ENCODE peak calls at places on chromosomes 11 and 22, in five cellular contexts. B is HFFc6; X is H9; V is CD4-positive, alpha-beta T cell; D is lower leg skin. C is an unnamed sample.
A peak's percentile ranks its signal among the peaks of the same experiment; 100 is the strongest.

GRCh38 chr11:75795276-75796090 is 19.5 kb upstream of the UVRAG start:
- DNase-seq in B (no peak), X (no peak), V (no peak), D (no peak), C (no peak)

GRCh38 chr22:42623301-42623751 is 8.6 kb upstream of the POLDIP3 start:
- DNase-seq in B (no peak), X (no peak), V (no peak), D (no peak), C (no peak)

GRCh38 chr11:77073328-77074001 is 6.7 kb downstream of the CAPN5 start:
- DNase-seq in B (peak; percentile 95), X (peak; percentile 18), V (no peak), D (peak; percentile 83), C (peak; percentile 60)

GRCh38 chr11:19652976-19653375 is 59.7 kb upstream of the NAV2 start:
- DNase-seq in B (no peak), X (no peak), V (no peak), D (no peak), C (no peak)

GRCh38 chr11:30018443-30018842 is 1.6 kb upstream of the KCNA4 start:
- DNase-seq in B (no peak), X (peak; percentile 32), V (no peak), D (no peak), C (peak; percentile 22)

GRCh38 chr22:40609216-40609615 is 27.3 kb downstream of the MRTFA start:
- DNase-seq in B (no peak), X (no peak), V (no peak), D (no peak), C (no peak)

GRCh38 chr11:118005224-118006152 is 19.3 kb downstream of the IL10RA start:
- DNase-seq in B (no peak), X (no peak), V (no peak), D (no peak), C (no peak)

GRCh38 chr22:41367680-41368542 is 13.8 kb upstream of the TEF start:
- DNase-seq in B (peak; percentile 34), X (peak; percentile 45), V (no peak), D (no peak), C (peak; percentile 45)

GRCh38 chr11:92886243-92886905 is 83.1 kb upstream of the MTNR1B start:
- DNase-seq in B (peak; percentile 43), X (no peak), V (no peak), D (no peak), C (peak; percentile 34)

GRCh38 chr22:49264696-49265095 is 563.0 kb downstream of the BRD1 start:
- DNase-seq in B (no peak), X (no peak), V (no peak), D (no peak), C (no peak)

GRCh38 chr11:103959279-103959930 is 77.0 kb upstream of the DDI1 start:
- DNase-seq in B (peak; percentile 38), X (no peak), V (no peak), D (no peak), C (no peak)

GRCh38 chr22:42519544-42520237 is at the start of gene RRP7A:
- DNase-seq in B (peak; percentile 68), X (peak; percentile 74), V (peak; percentile 85), D (no peak), C (peak; percentile 92)

GRCh38 chr11:116852261-116853125 is 15.1 kb upstream of the APOA1 start:
- DNase-seq in B (peak; percentile 90), X (no peak), V (no peak), D (no peak), C (no peak)

GRCh38 chr11:2428322-2428795 is 16.0 kb downstream of the TRPM5 start:
- DNase-seq in B (peak; percentile 34), X (peak; percentile 74), V (peak; percentile 88), D (peak; percentile 66), C (peak; percentile 87)

GRCh38 chr11:27296406-27296994 is 66.5 kb downstream of the CCDC34 start:
- DNase-seq in B (peak; percentile 61), X (no peak), V (no peak), D (no peak), C (no peak)

GRCh38 chr22:20115691-20116375 is at the start of gene RANBP1:
- DNase-seq in B (no peak), X (no peak), V (no peak), D (no peak), C (peak; percentile 14)

GRCh38 chr11:102157219-102157618 is 47.0 kb downstream of the YAP1 start:
- DNase-seq in B (no peak), X (no peak), V (no peak), D (peak; percentile 69), C (no peak)

GRCh38 chr11:126926376-126926791 is 74.2 kb downstream of the KIRREL3 start:
- DNase-seq in B (no peak), X (peak; percentile 20), V (no peak), D (no peak), C (no peak)

GRCh38 chr11:121762820-121763219 is 310.1 kb upstream of the SORL1-AS1 start:
- DNase-seq in B (no peak), X (peak; percentile 43), V (no peak), D (no peak), C (peak; percentile 28)

GRCh38 chr11:67415501-67416304 is at the start of gene CARNS1:
- DNase-seq in B (no peak), X (peak; percentile 76), V (no peak), D (no peak), C (no peak)

GRCh38 chr11:74069146-74070046 is 60.5 kb upstream of the UCP3 start:
- DNase-seq in B (peak; percentile 62), X (no peak), V (no peak), D (peak; percentile 15), C (no peak)

GRCh38 chr11:123653405-123653996 is 923 bp downstream of the SCN3B start:
- DNase-seq in B (no peak), X (no peak), V (no peak), D (no peak), C (peak; percentile 59)

GRCh38 chr11:112247198-112247597 is 13.5 kb downstream of the PLET1 start:
- DNase-seq in B (no peak), X (no peak), V (no peak), D (no peak), C (no peak)

GRCh38 chr11:12017243-12017678 is 8.8 kb upstream of the DKK3 start:
- DNase-seq in B (peak; percentile 51), X (no peak), V (no peak), D (no peak), C (no peak)

GRCh38 chr11:2314136-2314524 is 12.3 kb downstream of the TSPAN32 start:
- DNase-seq in B (no peak), X (no peak), V (no peak), D (no peak), C (no peak)

GRCh38 chr22:37421468-37421877 is 5.8 kb downstream of the ELFN2 start:
- DNase-seq in B (no peak), X (no peak), V (no peak), D (no peak), C (no peak)

GRCh38 chr11:106271686-106272085 is 194.2 kb downstream of the AASDHPPT start:
- DNase-seq in B (no peak), X (no peak), V (no peak), D (no peak), C (no peak)

GRCh38 chr11:102318469-102318868 is 1.2 kb downstream of the BIRC3 start:
- DNase-seq in B (no peak), X (no peak), V (peak; percentile 44), D (no peak), C (no peak)

GRCh38 chr22:27723150-27723549 is 78.4 kb downstream of the MN1 start:
- DNase-seq in B (no peak), X (no peak), V (no peak), D (no peak), C (no peak)

GRCh38 chr22:23179381-23180294 is 671 bp upstream of the BCR start:
- DNase-seq in B (no peak), X (no peak), V (peak; percentile 8), D (no peak), C (peak; percentile 28)

GRCh38 chr11:71076525-71077304 is 175.7 kb downstream of the SHANK2 start:
- DNase-seq in B (no peak), X (no peak), V (no peak), D (no peak), C (no peak)

GRCh38 chr11:6771926-6772898 is at the start of gene OR2AG2:
- DNase-seq in B (no peak), X (no peak), V (no peak), D (peak; percentile 29), C (no peak)

DNA sequence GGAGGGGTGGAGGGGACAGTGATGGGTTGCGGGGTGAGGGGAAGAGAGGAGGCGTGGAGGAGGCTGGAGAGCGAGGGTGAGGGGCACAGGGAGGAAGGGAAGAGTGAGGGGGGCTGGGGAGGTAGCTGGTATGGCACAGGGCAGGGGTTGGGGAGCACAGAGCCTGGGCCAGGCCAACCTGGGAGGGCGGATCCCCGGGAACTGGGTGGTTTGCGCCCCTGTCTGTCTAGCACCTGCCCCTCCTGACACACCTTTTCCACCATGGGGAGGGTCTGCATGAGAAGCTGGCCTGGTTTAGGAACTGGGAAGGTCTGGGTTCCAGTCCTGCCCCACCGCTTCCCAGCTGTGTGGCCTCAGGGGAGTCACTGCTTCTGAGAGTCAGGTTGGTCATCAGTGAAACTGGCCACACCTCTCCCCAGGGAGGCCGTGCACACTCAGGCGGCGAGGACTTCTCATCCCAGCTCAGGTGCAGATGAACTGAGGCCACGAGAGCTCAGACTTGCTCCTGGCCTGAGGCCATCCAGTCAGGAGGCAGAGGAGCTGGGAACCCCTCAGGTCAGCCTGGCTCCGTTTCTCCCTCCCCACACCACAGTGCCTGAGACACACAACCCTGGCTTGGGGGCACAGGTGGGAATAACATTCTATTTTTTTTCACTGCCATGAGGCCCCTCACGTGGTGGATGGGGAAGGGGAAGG is 95.6 kb downstream of the PHF21B start:
- DNase-seq in B (no peak), X (no peak), V (no peak), D (no peak), C (no peak)
- TF ChIP-seq CTCF in B (no peak), X (no peak), V (no peak), D (no peak), C (no peak)

GRCh38 chr11:65180877-65181568 is 705 bp upstream of the CAPN1 start:
- DNase-seq in B (peak; percentile 56), X (peak; percentile 84), V (peak; percentile 43), D (peak; percentile 34), C (peak; percentile 95)
- TF ChIP-seq CTCF in B (peak; percentile 80), X (peak; percentile 64), V (peak; percentile 65), D (no peak), C (peak; percentile 93)

GRCh38 chr11:63343130-63343529 is 26.5 kb upstream of the SLC22A9 start:
- DNase-seq in B (no peak), X (no peak), V (no peak), D (no peak), C (no peak)
- TF ChIP-seq CTCF in B (no peak), X (no peak), V (no peak), D (no peak), C (no peak)

GRCh38 chr11:69644071-69644961 is 3.4 kb downstream of the CCND1 start:
- DNase-seq in B (peak; percentile 94), X (no peak), V (no peak), D (no peak), C (no peak)
- TF ChIP-seq CTCF in B (peak; percentile 75), X (peak; percentile 18), V (no peak), D (no peak), C (no peak)

GRCh38 chr11:32729976-32730375 is 64.5 kb downstream of the CCDC73 start:
- DNase-seq in B (no peak), X (no peak), V (no peak), D (no peak), C (no peak)
- TF ChIP-seq CTCF in B (no peak), X (no peak), V (no peak), D (no peak), C (no peak)